ENCODE peak calls at places on chromosomes 16 and 17, in six cellular contexts. One of them, this sample, is unnamed.

GRCh38 chr17:9797965-9798364 is 6.6 kb upstream of the DHRS7C start:
- DNase-seq in HCT116: no peak
- DNase-seq in neural progenitor cell: no peak
- DNase-seq in SK-N-SH: no peak
- DNase-seq in MM.1S: no peak
- DNase-seq in PC-3: peak
- DNase-seq in this sample: no peak

GRCh38 chr17:27339836-27340550 is 46.1 kb downstream of the WSB1 start:
- DNase-seq in PC-3: peak
- DNase-seq in neural progenitor cell: no peak
- DNase-seq in MM.1S: no peak
- DNase-seq in SK-N-SH: no peak
- DNase-seq in HCT116: peak
- DNase-seq in this sample: peak

GRCh38 chr17:61285483-61286320 is 113.9 kb upstream of the TBX2 start:
- DNase-seq in MM.1S: no peak
- DNase-seq in HCT116: no peak
- DNase-seq in neural progenitor cell: peak
- DNase-seq in PC-3: peak
- DNase-seq in SK-N-SH: no peak
- DNase-seq in this sample: peak

GRCh38 chr16:83878838-83879237 is 20.1 kb upstream of the MLYCD start:
- DNase-seq in MM.1S: no peak
- DNase-seq in SK-N-SH: peak
- DNase-seq in neural progenitor cell: peak
- DNase-seq in HCT116: peak
- DNase-seq in PC-3: peak
- DNase-seq in this sample: peak

GRCh38 chr17:44002141-44002848 is 2.1 kb upstream of the NAGS start:
- DNase-seq in HCT116: no peak
- DNase-seq in PC-3: peak
- DNase-seq in MM.1S: no peak
- DNase-seq in SK-N-SH: no peak
- DNase-seq in neural progenitor cell: no peak
- DNase-seq in this sample: peak

GRCh38 chr17:56978441-56979090 is 635 bp downstream of the SCPEP1 start:
- DNase-seq in HCT116: no peak
- DNase-seq in SK-N-SH: peak
- DNase-seq in neural progenitor cell: no peak
- DNase-seq in MM.1S: peak
- DNase-seq in PC-3: peak
- DNase-seq in this sample: peak

GRCh38 chr16:56551796-56552738 is 12.8 kb upstream of the MT4 start:
- DNase-seq in HCT116: no peak
- DNase-seq in neural progenitor cell: no peak
- DNase-seq in SK-N-SH: no peak
- DNase-seq in PC-3: no peak
- DNase-seq in MM.1S: peak
- DNase-seq in this sample: no peak

GRCh38 chr16:88602091-88602490 is 31.9 kb downstream of the ZC3H18 start:
- DNase-seq in HCT116: no peak
- DNase-seq in MM.1S: no peak
- DNase-seq in SK-N-SH: no peak
- DNase-seq in neural progenitor cell: no peak
- DNase-seq in PC-3: no peak
- DNase-seq in this sample: no peak

GRCh38 chr17:69326302-69327059 is 452 bp downstream of the ABCA5 start:
- DNase-seq in HCT116: no peak
- DNase-seq in SK-N-SH: no peak
- DNase-seq in MM.1S: peak
- DNase-seq in neural progenitor cell: no peak
- DNase-seq in PC-3: peak
- DNase-seq in this sample: peak

GRCh38 chr17:78341559-78342437 is 18.1 kb downstream of the SOCS3 start:
- DNase-seq in HCT116: no peak
- DNase-seq in PC-3: peak
- DNase-seq in neural progenitor cell: peak
- DNase-seq in SK-N-SH: peak
- DNase-seq in MM.1S: no peak
- DNase-seq in this sample: peak

GRCh38 chr17:28493467-28493866 is 12.7 kb upstream of the FOXN1 start:
- DNase-seq in neural progenitor cell: no peak
- DNase-seq in MM.1S: no peak
- DNase-seq in SK-N-SH: no peak
- DNase-seq in PC-3: no peak
- DNase-seq in HCT116: no peak
- DNase-seq in this sample: peak

GRCh38 chr16:81483970-81484595 is 39.5 kb downstream of the CMIP start:
- DNase-seq in MM.1S: no peak
- DNase-seq in SK-N-SH: no peak
- DNase-seq in PC-3: no peak
- DNase-seq in neural progenitor cell: no peak
- DNase-seq in HCT116: no peak
- DNase-seq in this sample: no peak

GRCh38 chr16:28923652-28924398 is 1.2 kb downstream of the RABEP2 start:
- DNase-seq in HCT116: no peak
- DNase-seq in PC-3: no peak
- DNase-seq in SK-N-SH: no peak
- DNase-seq in MM.1S: peak
- DNase-seq in neural progenitor cell: no peak
- DNase-seq in this sample: no peak

GRCh38 chr17:44807817-44808155 is 22.3 kb downstream of the GJC1 start:
- DNase-seq in PC-3: no peak
- DNase-seq in SK-N-SH: no peak
- DNase-seq in neural progenitor cell: no peak
- DNase-seq in HCT116: no peak
- DNase-seq in MM.1S: no peak
- DNase-seq in this sample: peak

GRCh38 chr17:28725166-28725659 is 820 bp downstream of the TLCD1 start:
- DNase-seq in neural progenitor cell: no peak
- DNase-seq in HCT116: peak
- DNase-seq in SK-N-SH: no peak
- DNase-seq in MM.1S: peak
- DNase-seq in PC-3: peak
- DNase-seq in this sample: peak

GRCh38 chr16:81900456-81900855 is 110.8 kb downstream of the SDR42E1 start:
- DNase-seq in MM.1S: no peak
- DNase-seq in PC-3: no peak
- DNase-seq in HCT116: no peak
- DNase-seq in neural progenitor cell: no peak
- DNase-seq in SK-N-SH: no peak
- DNase-seq in this sample: no peak

GRCh38 chr17:68594552-68594951 is 6.6 kb downstream of the FAM20A start:
- DNase-seq in MM.1S: no peak
- DNase-seq in HCT116: no peak
- DNase-seq in PC-3: no peak
- DNase-seq in neural progenitor cell: no peak
- DNase-seq in SK-N-SH: no peak
- DNase-seq in this sample: no peak

GRCh38 chr17:73342057-73342522 is 30.3 kb upstream of the CDC42EP4 start:
- DNase-seq in neural progenitor cell: peak
- DNase-seq in MM.1S: no peak
- DNase-seq in PC-3: peak
- DNase-seq in SK-N-SH: peak
- DNase-seq in HCT116: no peak
- DNase-seq in this sample: peak

GRCh38 chr16:27355610-27356009 is 41.8 kb downstream of the IL4R start:
- DNase-seq in PC-3: peak
- DNase-seq in neural progenitor cell: peak
- DNase-seq in SK-N-SH: no peak
- DNase-seq in MM.1S: no peak
- DNase-seq in HCT116: peak
- DNase-seq in this sample: peak

GRCh38 chr16:87490091-87490798 is 2.6 kb downstream of the ZCCHC14 start:
- DNase-seq in MM.1S: no peak
- DNase-seq in SK-N-SH: no peak
- DNase-seq in neural progenitor cell: peak
- DNase-seq in HCT116: no peak
- DNase-seq in PC-3: no peak
- DNase-seq in this sample: peak

GRCh38 chr16:13070268-13070667 is 168.9 kb downstream of the SHISA9 start:
- DNase-seq in PC-3: no peak
- DNase-seq in SK-N-SH: peak
- DNase-seq in MM.1S: no peak
- DNase-seq in HCT116: no peak
- DNase-seq in neural progenitor cell: peak
- DNase-seq in this sample: no peak

GRCh38 chr16:6510261-6510660 is 822.4 kb upstream of the RBFOX1 start:
- DNase-seq in HCT116: no peak
- DNase-seq in PC-3: no peak
- DNase-seq in neural progenitor cell: no peak
- DNase-seq in SK-N-SH: no peak
- DNase-seq in MM.1S: no peak
- DNase-seq in this sample: no peak

GRCh38 chr16:88363239-88363891 is 19.4 kb upstream of the ZNF469 start:
- DNase-seq in HCT116: no peak
- DNase-seq in neural progenitor cell: no peak
- DNase-seq in SK-N-SH: no peak
- DNase-seq in MM.1S: no peak
- DNase-seq in PC-3: no peak
- DNase-seq in this sample: no peak

GRCh38 chr17:73957564-73957963 is 245.9 kb upstream of the RPL38 start:
- DNase-seq in SK-N-SH: peak
- DNase-seq in neural progenitor cell: no peak
- DNase-seq in PC-3: no peak
- DNase-seq in MM.1S: no peak
- DNase-seq in HCT116: no peak
- DNase-seq in this sample: no peak

GRCh38 chr17:42754782-42755181 is 6.2 kb upstream of the RAMP2 start:
- DNase-seq in SK-N-SH: no peak
- DNase-seq in PC-3: peak
- DNase-seq in HCT116: no peak
- DNase-seq in MM.1S: no peak
- DNase-seq in neural progenitor cell: no peak
- DNase-seq in this sample: peak

GRCh38 chr16:54296543-54296942 is 10.0 kb upstream of the IRX3 start:
- DNase-seq in neural progenitor cell: no peak
- DNase-seq in PC-3: no peak
- DNase-seq in HCT116: no peak
- DNase-seq in SK-N-SH: no peak
- DNase-seq in MM.1S: no peak
- DNase-seq in this sample: no peak

GRCh38 chr17:66654341-66654740 is 180.6 kb upstream of the CACNG5 start:
- DNase-seq in SK-N-SH: no peak
- DNase-seq in neural progenitor cell: no peak
- DNase-seq in HCT116: no peak
- DNase-seq in PC-3: no peak
- DNase-seq in MM.1S: no peak
- DNase-seq in this sample: peak

GRCh38 chr17:17214646-17215436 is 8.7 kb upstream of the PLD6 start:
- DNase-seq in PC-3: no peak
- DNase-seq in HCT116: no peak
- DNase-seq in MM.1S: no peak
- DNase-seq in neural progenitor cell: no peak
- DNase-seq in SK-N-SH: no peak
- DNase-seq in this sample: no peak

DNA sequence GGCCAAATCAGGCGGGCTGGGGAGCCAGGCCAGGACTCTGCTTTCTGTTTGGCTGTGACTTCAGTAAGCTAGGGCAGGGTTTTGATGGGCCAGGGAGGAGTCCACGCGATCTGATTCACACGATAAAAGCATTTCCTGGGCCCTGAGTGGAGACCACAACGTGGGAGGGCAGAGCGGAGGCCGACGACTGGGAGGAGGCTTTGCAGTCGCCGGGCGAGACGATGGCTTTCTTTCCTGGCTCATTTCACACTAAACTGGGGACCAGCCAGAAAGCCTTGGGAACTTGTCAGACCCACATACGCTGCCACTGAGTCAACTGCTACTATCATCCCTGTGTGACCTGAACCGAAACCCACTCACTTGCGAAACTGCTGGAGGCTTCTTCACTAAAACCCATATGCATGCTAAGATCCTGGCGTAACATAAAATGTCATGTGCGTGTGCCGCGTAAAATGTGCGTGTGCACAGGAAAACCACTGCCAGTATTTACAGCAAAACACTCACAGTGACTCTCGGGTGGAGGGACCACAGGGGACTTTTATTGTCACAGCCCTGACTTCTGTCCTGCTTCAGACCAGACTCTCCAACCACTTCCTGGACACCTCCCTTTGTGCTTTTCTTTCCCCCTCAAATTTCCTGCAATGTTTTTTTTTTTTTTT is 14.2 kb upstream of the RHBDF2 start:
- DNase-seq in HCT116: no peak
- DNase-seq in SK-N-SH: no peak
- DNase-seq in neural progenitor cell: no peak
- DNase-seq in MM.1S: peak
- DNase-seq in PC-3: no peak
- DNase-seq in this sample: peak
- H3K4me3 ChIP-seq in HCT116: no peak
- H3K4me3 ChIP-seq in SK-N-SH: no peak
- H3K4me3 ChIP-seq in neural progenitor cell: no peak
- H3K4me3 ChIP-seq in MM.1S: peak
- H3K4me3 ChIP-seq in PC-3: no peak
- H3K4me3 ChIP-seq in this sample: peak

DNA sequence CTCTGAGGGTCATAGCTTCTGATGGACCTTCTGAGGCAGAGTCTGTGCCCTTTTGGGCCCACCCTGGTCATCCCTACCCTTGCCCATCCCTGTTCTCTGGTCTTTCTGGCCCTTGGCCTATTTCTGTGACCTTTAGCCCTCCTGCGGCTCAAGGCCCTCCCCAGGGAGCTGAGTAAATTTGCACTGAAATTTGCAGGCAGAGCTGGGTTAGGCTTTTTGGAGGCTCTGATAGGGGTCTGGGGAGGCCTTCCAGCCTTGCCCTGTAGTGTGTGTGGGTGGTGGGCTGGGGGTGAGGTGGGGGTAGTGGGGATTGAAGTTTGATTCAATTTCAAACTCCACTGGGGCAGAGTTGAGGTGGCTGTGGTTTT is 17.8 kb downstream of the RARA start:
- DNase-seq in PC-3: no peak
- DNase-seq in neural progenitor cell: no peak
- DNase-seq in MM.1S: no peak
- DNase-seq in SK-N-SH: no peak
- DNase-seq in HCT116: no peak
- DNase-seq in this sample: no peak
- H3K9ac ChIP-seq in PC-3: no peak
- H3K9ac ChIP-seq in neural progenitor cell: no peak
- H3K9ac ChIP-seq in MM.1S: peak
- H3K9ac ChIP-seq in SK-N-SH: no peak
- H3K9ac ChIP-seq in HCT116: no peak
- H3K9ac ChIP-seq in this sample: no peak

DNA sequence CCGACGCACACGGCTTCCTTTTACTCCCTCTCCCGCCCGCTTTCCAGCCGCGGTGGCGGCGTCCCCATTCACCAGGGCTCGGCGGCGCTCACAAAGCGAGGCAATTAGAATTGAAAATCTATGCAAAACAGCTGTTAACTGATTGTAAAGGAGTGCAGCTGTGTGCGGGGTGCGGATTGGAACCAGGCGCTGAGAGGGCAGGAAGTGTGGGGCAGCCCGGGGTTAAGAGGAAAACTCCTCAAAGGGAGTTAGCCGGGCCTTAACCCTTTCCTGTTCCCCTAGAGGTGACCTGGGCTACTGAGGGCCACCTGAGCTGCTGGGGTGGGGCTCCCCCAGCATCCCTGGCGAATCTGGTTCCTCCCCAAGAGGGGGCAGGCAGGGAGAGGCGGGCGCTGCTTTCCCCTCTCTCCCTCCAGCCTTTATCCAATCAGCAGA is 5.8 kb upstream of the GSE1 start:
- DNase-seq in neural progenitor cell: peak
- DNase-seq in SK-N-SH: peak
- DNase-seq in MM.1S: no peak
- DNase-seq in HCT116: no peak
- DNase-seq in PC-3: no peak
- DNase-seq in this sample: no peak
- TF ChIP-seq EZH2phosphoT487 in neural progenitor cell: no peak
- TF ChIP-seq EZH2phosphoT487 in SK-N-SH: no peak
- TF ChIP-seq EZH2phosphoT487 in MM.1S: no peak
- TF ChIP-seq EZH2phosphoT487 in HCT116: no peak
- TF ChIP-seq EZH2phosphoT487 in PC-3: no peak
- TF ChIP-seq EZH2phosphoT487 in this sample: no peak

GRCh38 chr16:23504453-23505179 is 5.7 kb downstream of the GGA2 start:
- DNase-seq in neural progenitor cell: peak
- DNase-seq in HCT116: peak
- DNase-seq in PC-3: peak
- DNase-seq in SK-N-SH: peak
- DNase-seq in MM.1S: no peak
- DNase-seq in this sample: peak
- H3K4me3 ChIP-seq in neural progenitor cell: peak
- H3K4me3 ChIP-seq in HCT116: no peak
- H3K4me3 ChIP-seq in PC-3: no peak
- H3K4me3 ChIP-seq in SK-N-SH: no peak
- H3K4me3 ChIP-seq in MM.1S: no peak
- H3K4me3 ChIP-seq in this sample: peak